ENCODE peak calls at places on chromosomes 12 and 14, in four cellular contexts. One of them, this sample, is unnamed.

GRCh38 chr14:51998348-51998747 is 9.0 kb downstream of the RTRAF start:
- DNase-seq in K562: no peak
- DNase-seq in HepG2: no peak
- DNase-seq in A549: no peak
- DNase-seq in this sample: no peak

GRCh38 chr14:88128811-88129210 is 123.9 kb downstream of the GPR65 start:
- DNase-seq in HepG2: no peak
- DNase-seq in K562: no peak
- DNase-seq in A549: no peak
- DNase-seq in this sample: no peak

GRCh38 chr12:83865431-83865830 is 1047.2 kb downstream of the SLC6A15 start:
- DNase-seq in HepG2: no peak
- DNase-seq in K562: no peak
- DNase-seq in A549: no peak
- DNase-seq in this sample: no peak

GRCh38 chr12:63967358-63967757 is 122.9 kb downstream of the SRGAP1 start:
- DNase-seq in HepG2: no peak
- DNase-seq in A549: no peak
- DNase-seq in K562: no peak
- DNase-seq in this sample: peak

GRCh38 chr12:43284441-43284840 is 267.6 kb downstream of the ADAMTS20 start:
- DNase-seq in K562: no peak
- DNase-seq in HepG2: no peak
- DNase-seq in A549: no peak
- DNase-seq in this sample: no peak

GRCh38 chr14:89444044-89444443 is 27.0 kb upstream of the FOXN3 start:
- DNase-seq in A549: no peak
- DNase-seq in K562: no peak
- DNase-seq in HepG2: no peak
- DNase-seq in this sample: peak

GRCh38 chr12:3436496-3437060 is 54.4 kb upstream of the PRMT8 start:
- DNase-seq in HepG2: no peak
- DNase-seq in K562: no peak
- DNase-seq in A549: no peak
- DNase-seq in this sample: no peak

GRCh38 chr12:73384592-73384991 is 1112.4 kb downstream of the TRHDE start:
- DNase-seq in HepG2: no peak
- DNase-seq in K562: no peak
- DNase-seq in A549: no peak
- DNase-seq in this sample: no peak

GRCh38 chr14:87483651-87484260 is 509.2 kb downstream of the GALC start:
- DNase-seq in HepG2: no peak
- DNase-seq in A549: no peak
- DNase-seq in K562: no peak
- DNase-seq in this sample: no peak

GRCh38 chr14:101561145-101561896 is at the start of gene DIO3:
- DNase-seq in HepG2: no peak
- DNase-seq in A549: no peak
- DNase-seq in K562: no peak
- DNase-seq in this sample: no peak

DNA sequence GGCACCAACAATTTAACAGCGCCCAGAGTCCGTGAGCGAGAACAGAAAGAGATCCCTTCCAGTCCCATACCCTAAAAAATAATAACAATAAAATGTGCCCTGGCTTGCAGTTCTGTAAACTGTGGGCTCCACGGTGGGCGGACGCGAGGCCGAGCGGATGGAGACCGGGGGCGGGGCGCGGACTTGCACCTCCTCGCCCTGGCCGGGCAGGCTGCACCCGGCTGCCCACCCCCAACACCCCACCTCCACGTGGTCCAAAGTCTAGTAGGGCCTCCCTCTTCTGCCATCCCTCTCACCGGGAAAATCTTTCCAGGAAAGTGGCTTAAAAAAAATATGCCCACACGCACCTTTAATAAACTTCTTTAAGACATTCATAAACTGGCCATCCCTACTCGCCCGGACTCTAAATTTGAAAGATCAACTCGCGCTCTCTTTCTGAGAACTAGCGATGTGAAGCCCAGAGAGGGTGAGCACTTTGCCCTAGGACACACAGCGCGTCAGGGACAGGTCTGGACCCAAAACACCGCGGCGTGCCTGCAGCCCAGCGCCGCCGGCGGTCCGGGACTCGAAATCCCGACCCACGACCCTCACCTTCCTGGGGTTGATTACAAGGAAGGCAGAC is 1.8 kb upstream of the BCL11B start:
- DNase-seq in A549: peak
- DNase-seq in HepG2: peak
- DNase-seq in K562: no peak
- DNase-seq in this sample: no peak
- TF ChIP-seq JUN in A549: peak
- TF ChIP-seq JUN in HepG2: no peak
- TF ChIP-seq JUN in K562: no peak
- TF ChIP-seq JUN in this sample: no peak

GRCh38 chr12:123762715-123763052 is 583 bp downstream of the DNAH10 start:
- DNase-seq in K562: no peak
- DNase-seq in HepG2: no peak
- DNase-seq in A549: no peak
- DNase-seq in this sample: no peak
- TF ChIP-seq JUN in K562: no peak
- TF ChIP-seq JUN in HepG2: no peak
- TF ChIP-seq JUN in A549: no peak
- TF ChIP-seq JUN in this sample: no peak

DNA sequence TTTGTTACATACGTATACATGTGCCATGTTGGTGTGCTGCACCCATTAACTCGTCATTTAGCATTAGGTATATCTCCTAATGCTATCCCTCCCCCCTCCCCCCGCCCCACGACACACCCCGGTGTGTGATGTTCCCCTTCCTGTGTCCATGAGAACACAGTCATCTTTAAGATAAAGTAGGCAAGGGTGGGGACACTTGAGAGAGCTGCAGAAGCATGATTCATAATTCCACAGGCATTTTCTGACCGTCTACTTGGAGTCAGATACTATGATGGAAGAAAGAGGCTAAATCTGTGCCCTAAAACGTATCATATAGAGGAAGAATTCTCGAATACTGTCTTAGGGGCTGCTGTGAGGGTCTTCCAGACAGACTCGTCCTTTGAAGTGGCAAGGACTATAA is 145.9 kb upstream of the VASH1 start:
- DNase-seq in HepG2: no peak
- DNase-seq in A549: no peak
- DNase-seq in K562: no peak
- DNase-seq in this sample: no peak
- TF ChIP-seq JUN in HepG2: no peak
- TF ChIP-seq JUN in A549: no peak
- TF ChIP-seq JUN in K562: no peak
- TF ChIP-seq JUN in this sample: no peak

GRCh38 chr14:64960762-64961276 is 11.3 kb downstream of the RAB15 start:
- DNase-seq in K562: peak
- DNase-seq in A549: no peak
- DNase-seq in HepG2: no peak
- DNase-seq in this sample: no peak
- TF ChIP-seq JUN in K562: no peak
- TF ChIP-seq JUN in A549: no peak
- TF ChIP-seq JUN in HepG2: no peak
- TF ChIP-seq JUN in this sample: no peak

GRCh38 chr14:32438511-32438910 is 109.4 kb downstream of the AKAP6 start:
- DNase-seq in K562: no peak
- DNase-seq in HepG2: no peak
- DNase-seq in A549: no peak
- DNase-seq in this sample: no peak
- TF ChIP-seq JUN in K562: no peak
- TF ChIP-seq JUN in HepG2: no peak
- TF ChIP-seq JUN in A549: no peak
- TF ChIP-seq JUN in this sample: no peak

This sample was measured in endothelial cell of umbilical vein.